ENCODE peak calls at places on chromosomes 2 and 18, in four cellular contexts. One of them, this sample, is unnamed.

GRCh38 chr18:3595282-3596273 is 145.6 kb downstream of the TGIF1 start:
- DNase-seq in kidney: no peak
- DNase-seq in esophagus squamous epithelium: no peak
- DNase-seq in colonic mucosa: peak; percentile 72
- DNase-seq in this sample: no peak

GRCh38 chr2:166671831-166672230 is 177.8 kb upstream of the SCN7A start:
- DNase-seq in kidney: no peak
- DNase-seq in esophagus squamous epithelium: no peak
- DNase-seq in colonic mucosa: no peak
- DNase-seq in this sample: no peak

GRCh38 chr2:141068053-141068682 is 1062.6 kb downstream of the LRP1B start:
- DNase-seq in kidney: no peak
- DNase-seq in esophagus squamous epithelium: no peak
- DNase-seq in colonic mucosa: no peak
- DNase-seq in this sample: no peak

GRCh38 chr2:169895294-169895985 is 68.2 kb downstream of the UBR3 start:
- DNase-seq in kidney: no peak
- DNase-seq in esophagus squamous epithelium: no peak
- DNase-seq in colonic mucosa: no peak
- DNase-seq in this sample: no peak

GRCh38 chr2:208134928-208135586 is 5.4 kb upstream of the CRYGC start:
- DNase-seq in kidney: no peak
- DNase-seq in esophagus squamous epithelium: no peak
- DNase-seq in colonic mucosa: no peak
- DNase-seq in this sample: no peak

GRCh38 chr2:21038403-21039073 is 5.3 kb downstream of the APOB start:
- DNase-seq in kidney: no peak
- DNase-seq in esophagus squamous epithelium: no peak
- DNase-seq in colonic mucosa: no peak
- DNase-seq in this sample: no peak

GRCh38 chr2:232024457-232024856 is 62.9 kb downstream of the DIS3L2 start:
- DNase-seq in kidney: no peak
- DNase-seq in esophagus squamous epithelium: no peak
- DNase-seq in colonic mucosa: no peak
- DNase-seq in this sample: no peak

GRCh38 chr2:65300134-65300771 is 72.6 kb downstream of the ACTR2 start:
- DNase-seq in kidney: peak; percentile 90
- DNase-seq in esophagus squamous epithelium: no peak
- DNase-seq in colonic mucosa: peak; percentile 25
- DNase-seq in this sample: no peak

GRCh38 chr2:102310964-102311640 is at the start of gene IL1RL1:
- DNase-seq in kidney: no peak
- DNase-seq in esophagus squamous epithelium: no peak
- DNase-seq in colonic mucosa: no peak
- DNase-seq in this sample: no peak

GRCh38 chr2:7573166-7573845 is 656.1 kb downstream of the RNF144A start:
- DNase-seq in kidney: no peak
- DNase-seq in esophagus squamous epithelium: no peak
- DNase-seq in colonic mucosa: no peak
- DNase-seq in this sample: no peak

GRCh38 chr2:238947243-238947760 is 99.4 kb downstream of the TWIST2 start:
- DNase-seq in kidney: no peak
- DNase-seq in esophagus squamous epithelium: no peak
- DNase-seq in colonic mucosa: no peak
- DNase-seq in this sample: no peak

GRCh38 chr2:127428057-127428814 is 10.0 kb downstream of the PROC start:
- DNase-seq in kidney: no peak
- DNase-seq in esophagus squamous epithelium: no peak
- DNase-seq in colonic mucosa: no peak
- DNase-seq in this sample: peak; percentile 5

GRCh38 chr2:246489-247145 is 17.2 kb downstream of the SH3YL1 start:
- DNase-seq in kidney: no peak
- DNase-seq in esophagus squamous epithelium: no peak
- DNase-seq in colonic mucosa: peak; percentile 31
- DNase-seq in this sample: peak; percentile 43

GRCh38 chr2:88081924-88082609 is 14.4 kb downstream of the SMYD1 start:
- DNase-seq in kidney: no peak
- DNase-seq in esophagus squamous epithelium: no peak
- DNase-seq in colonic mucosa: no peak
- DNase-seq in this sample: no peak

GRCh38 chr2:172931923-172932520 is 143.6 kb upstream of the MAP3K20 start:
- DNase-seq in kidney: no peak
- DNase-seq in esophagus squamous epithelium: no peak
- DNase-seq in colonic mucosa: peak; percentile 63
- DNase-seq in this sample: peak; percentile 59

GRCh38 chr2:45681675-45682074 is 30.2 kb downstream of the PRKCE start:
- DNase-seq in kidney: no peak
- DNase-seq in esophagus squamous epithelium: no peak
- DNase-seq in colonic mucosa: peak; percentile 29
- DNase-seq in this sample: no peak

GRCh38 chr18:21897811-21898210 is 157.2 kb downstream of the MIB1 start:
- DNase-seq in kidney: no peak
- DNase-seq in esophagus squamous epithelium: no peak
- DNase-seq in colonic mucosa: peak; percentile 76
- DNase-seq in this sample: peak; percentile 45

GRCh38 chr2:158191076-158191566 is 89.4 kb downstream of the UPP2 start:
- DNase-seq in kidney: no peak
- DNase-seq in esophagus squamous epithelium: no peak
- DNase-seq in colonic mucosa: no peak
- DNase-seq in this sample: no peak

DNA sequence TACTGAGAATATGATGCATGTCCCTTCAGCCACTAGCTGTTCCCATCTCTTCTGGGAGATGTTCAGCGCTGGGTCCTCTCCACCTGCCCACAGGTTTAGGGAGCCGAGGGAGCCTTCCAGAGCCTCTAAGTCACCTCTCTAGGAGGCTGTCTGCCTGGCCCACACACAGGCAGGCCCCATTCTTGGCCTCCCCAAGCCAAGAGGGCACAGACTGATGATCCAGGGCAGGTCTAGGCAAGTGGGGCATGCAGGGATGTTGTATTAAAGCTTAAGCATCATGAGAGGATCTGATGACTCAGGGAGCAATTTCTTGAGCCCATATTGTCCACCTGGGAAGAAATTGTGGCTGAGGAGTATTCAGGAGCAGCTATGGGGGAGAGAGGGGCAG is 19.9 kb downstream of the TMSB10 start:
- DNase-seq in kidney: peak; percentile 36
- DNase-seq in esophagus squamous epithelium: no peak
- DNase-seq in colonic mucosa: no peak
- DNase-seq in this sample: no peak
- H3K4me3 ChIP-seq in kidney: peak overlapping the region; percentile 54
- H3K4me3 ChIP-seq in esophagus squamous epithelium: no peak overlapping the region
- H3K4me3 ChIP-seq in colonic mucosa: no peak overlapping the region
- H3K4me3 ChIP-seq in this sample: no peak overlapping the region

GRCh38 chr2:108813732-108814131 is 27.2 kb downstream of the CCDC138 start:
- DNase-seq in kidney: no peak
- DNase-seq in esophagus squamous epithelium: no peak
- DNase-seq in colonic mucosa: no peak
- DNase-seq in this sample: no peak
- H3K36me3 ChIP-seq in kidney: no peaks in the 10 kb centered on the region
- H3K36me3 ChIP-seq in esophagus squamous epithelium: peaks cover 50% of the 10 kb centered on the region
- H3K36me3 ChIP-seq in colonic mucosa: no peaks in the 10 kb centered on the region
- H3K36me3 ChIP-seq in this sample: peaks cover 62% of the 10 kb centered on the region

DNA sequence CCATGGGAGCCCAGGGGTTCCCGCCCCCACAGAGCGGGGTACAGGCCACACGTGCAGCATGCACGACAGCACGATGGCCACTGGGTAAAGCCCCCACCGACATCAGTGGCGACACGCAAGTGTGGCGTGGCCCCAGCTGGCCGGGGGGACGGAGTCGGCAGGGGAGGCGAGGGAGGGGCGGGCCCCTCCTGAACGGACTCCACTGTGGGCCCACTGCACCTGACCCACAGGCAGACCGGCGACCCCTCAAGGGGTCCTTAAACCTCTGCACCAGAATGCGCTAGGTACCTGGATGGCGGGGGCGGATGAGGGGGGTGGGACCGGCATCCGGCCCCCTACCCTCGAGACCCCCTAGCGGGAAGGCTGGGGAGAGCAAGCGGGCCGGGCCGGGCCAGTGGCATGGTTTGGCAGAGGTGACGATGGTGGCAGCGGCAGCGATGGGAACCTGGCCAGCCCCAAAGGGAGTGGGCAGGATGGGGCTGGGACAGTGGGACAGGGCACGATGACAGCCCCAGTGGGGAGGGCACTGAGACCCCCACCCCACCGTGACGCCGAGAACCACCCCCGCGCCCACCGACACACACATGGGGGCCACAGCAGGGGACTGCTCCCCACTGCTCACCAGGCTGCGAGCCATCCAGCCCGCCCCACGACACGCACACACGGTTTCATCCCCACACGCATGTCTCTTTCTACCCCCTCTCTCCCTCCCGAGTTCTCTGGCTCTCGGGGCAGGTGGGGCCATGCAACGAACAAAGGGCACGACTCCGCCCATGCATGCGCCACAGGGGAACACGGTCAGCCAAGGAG is 91.9 kb upstream of the ANKRD30BL start:
- DNase-seq in kidney: peak; percentile 59
- DNase-seq in esophagus squamous epithelium: no peak
- DNase-seq in colonic mucosa: no peak
- DNase-seq in this sample: no peak
- H3K9me3 ChIP-seq in kidney: no peaks in the 10 kb centered on the region
- H3K9me3 ChIP-seq in esophagus squamous epithelium: peaks cover 4% of the 10 kb centered on the region
- H3K9me3 ChIP-seq in colonic mucosa: no peaks in the 10 kb centered on the region
- H3K9me3 ChIP-seq in this sample: no peaks in the 10 kb centered on the region

GRCh38 chr2:201857326-201857725 is 51.0 kb downstream of the CDK15 start:
- DNase-seq in kidney: no peak
- DNase-seq in esophagus squamous epithelium: no peak
- DNase-seq in colonic mucosa: no peak
- DNase-seq in this sample: no peak

GRCh38 chr2:201860541-201861154 is 54.3 kb downstream of the CDK15 start:
- DNase-seq in kidney: no peak
- DNase-seq in esophagus squamous epithelium: no peak
- DNase-seq in colonic mucosa: peak; percentile 46
- DNase-seq in this sample: peak; percentile 68

GRCh38 chr2:201858267-201858666 is 51.9 kb downstream of the CDK15 start:
- DNase-seq in kidney: no peak
- DNase-seq in esophagus squamous epithelium: no peak
- DNase-seq in colonic mucosa: no peak
- DNase-seq in this sample: no peak

GRCh38 chr2:201859886-201860285 is 53.5 kb downstream of the CDK15 start:
- DNase-seq in kidney: no peak
- DNase-seq in esophagus squamous epithelium: no peak
- DNase-seq in colonic mucosa: no peak
- DNase-seq in this sample: no peak

DNA sequence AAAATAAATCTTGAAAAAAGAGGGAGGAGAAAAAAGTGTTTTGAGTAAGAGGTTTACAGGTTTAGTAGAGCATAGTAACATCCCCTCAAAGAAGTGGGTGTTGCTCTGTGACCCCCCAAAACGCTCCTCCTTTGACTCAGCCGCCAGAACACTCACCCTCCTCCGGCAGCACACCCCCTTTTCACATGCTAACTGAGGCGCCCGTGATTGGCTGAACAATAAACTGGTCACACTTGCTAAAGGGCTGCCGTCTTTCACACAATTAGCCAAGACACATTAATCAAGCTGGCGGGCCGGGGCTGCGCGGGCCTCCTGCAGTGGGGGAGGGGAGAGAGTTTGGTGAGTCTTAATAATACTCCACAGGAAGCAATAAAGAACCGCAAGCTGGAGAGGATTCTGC is 52.4 kb downstream of the CDK15 start:
- DNase-seq in kidney: peak; percentile 82
- DNase-seq in esophagus squamous epithelium: no peak
- DNase-seq in colonic mucosa: peak; percentile 28
- DNase-seq in this sample: peak; percentile 42
- H3K4me3 ChIP-seq in kidney: no peak overlapping the region
- H3K4me3 ChIP-seq in esophagus squamous epithelium: peak overlapping the region; percentile 34
- H3K4me3 ChIP-seq in colonic mucosa: no peak overlapping the region
- H3K4me3 ChIP-seq in this sample: no peak overlapping the region

DNA sequence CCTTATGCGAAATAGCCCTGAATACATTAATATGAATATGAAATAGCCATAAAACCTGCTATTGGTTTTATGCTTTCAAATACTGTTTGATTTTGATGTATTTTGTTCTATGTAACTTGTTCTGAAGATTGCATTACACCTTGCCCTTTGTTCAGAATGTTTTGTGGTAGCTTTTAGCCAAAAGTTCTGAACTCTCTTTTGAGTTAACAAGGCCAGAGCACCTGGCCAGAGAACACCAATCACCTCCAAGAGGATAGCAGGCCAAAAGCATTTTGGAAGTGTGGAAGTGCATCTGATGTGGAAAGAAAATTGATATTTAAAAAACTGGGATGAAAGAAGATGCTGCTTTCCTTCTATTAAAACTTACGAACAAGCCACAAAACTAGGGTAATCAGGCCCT is 86.6 kb upstream of the PGAP1 start:
- DNase-seq in kidney: no peak
- DNase-seq in esophagus squamous epithelium: no peak
- DNase-seq in colonic mucosa: no peak
- DNase-seq in this sample: no peak
- H3K36me3 ChIP-seq in kidney: no peaks in the 10 kb centered on the region
- H3K36me3 ChIP-seq in esophagus squamous epithelium: peaks cover 15% of the 10 kb centered on the region
- H3K36me3 ChIP-seq in colonic mucosa: no peaks in the 10 kb centered on the region
- H3K36me3 ChIP-seq in this sample: no peaks in the 10 kb centered on the region

DNA sequence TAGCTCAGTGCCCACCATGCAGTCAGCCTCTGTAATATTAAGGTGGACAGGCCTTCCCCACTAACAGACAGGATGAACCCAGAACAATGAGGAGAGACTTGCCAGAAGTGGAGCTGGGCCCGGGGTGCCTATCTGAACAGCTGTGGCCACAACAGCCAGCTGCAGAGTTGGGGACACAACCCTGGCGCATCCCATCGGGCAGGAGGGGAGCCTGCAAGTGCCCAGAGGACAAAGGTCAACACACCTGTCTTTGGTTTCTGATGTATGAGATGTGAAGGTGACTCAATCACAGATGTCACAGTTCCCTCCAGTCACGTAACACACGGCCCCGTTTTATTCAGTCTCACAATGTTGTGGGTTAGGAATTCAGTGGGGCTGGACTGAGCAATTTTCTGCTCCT is 48.2 kb upstream of the TAF1B start:
- DNase-seq in kidney: peak; percentile 55
- DNase-seq in esophagus squamous epithelium: no peak
- DNase-seq in colonic mucosa: no peak
- DNase-seq in this sample: no peak
- H3K9me3 ChIP-seq in kidney: no peaks in the 10 kb centered on the region
- H3K9me3 ChIP-seq in esophagus squamous epithelium: no peaks in the 10 kb centered on the region
- H3K9me3 ChIP-seq in colonic mucosa: no peaks in the 10 kb centered on the region
- H3K9me3 ChIP-seq in this sample: no peaks in the 10 kb centered on the region

GRCh38 chr18:77905011-77905410 is 655.4 kb downstream of the GALR1 start:
- DNase-seq in kidney: no peak
- DNase-seq in esophagus squamous epithelium: no peak
- DNase-seq in colonic mucosa: no peak
- DNase-seq in this sample: no peak

GRCh38 chr18:77897606-77898005 is 648.0 kb downstream of the GALR1 start:
- DNase-seq in kidney: no peak
- DNase-seq in esophagus squamous epithelium: no peak
- DNase-seq in colonic mucosa: no peak
- DNase-seq in this sample: no peak

GRCh38 chr18:77905449-77906055 is 655.9 kb downstream of the GALR1 start:
- DNase-seq in kidney: no peak
- DNase-seq in esophagus squamous epithelium: no peak
- DNase-seq in colonic mucosa: no peak
- DNase-seq in this sample: no peak

GRCh38 chr18:77906103-77906502 is 656.5 kb downstream of the GALR1 start:
- DNase-seq in kidney: no peak
- DNase-seq in esophagus squamous epithelium: no peak
- DNase-seq in colonic mucosa: no peak
- DNase-seq in this sample: no peak

GRCh38 chr18:77899972-77900754 is 650.5 kb downstream of the GALR1 start:
- DNase-seq in kidney: no peak
- DNase-seq in esophagus squamous epithelium: no peak
- DNase-seq in colonic mucosa: no peak
- DNase-seq in this sample: peak; percentile 41
- H3K4me3 ChIP-seq in kidney: peak overlapping the region; percentile 29
- H3K4me3 ChIP-seq in esophagus squamous epithelium: peak overlapping the region; percentile 58
- H3K4me3 ChIP-seq in colonic mucosa: no peak overlapping the region
- H3K4me3 ChIP-seq in this sample: peak overlapping the region; percentile 20